ENCODE peak calls at places on chromosomes 7 and 10, in five cellular contexts. C, Z, K, X and S are unnamed samples.

GRCh38 chr7:93914581-93915066 is 6.9 kb upstream of the GNG11 start:
- DNase-seq in C (no peak), Z (peak), K (no peak), X (no peak), S (no peak)

GRCh38 chr7:936131-937054 is 18.1 kb downstream of the ADAP1 start:
- DNase-seq in Z (peak), X (no peak), K (peak), C (no peak), S (peak)

GRCh38 chr7:22487978-22488642 is 11.9 kb downstream of the STEAP1B start:
- DNase-seq in X (no peak), C (no peak), K (no peak), Z (no peak), S (no peak)

GRCh38 chr7:37341033-37341630 is 107.5 kb downstream of the ELMO1 start:
- DNase-seq in Z (no peak), C (no peak), X (no peak), K (no peak), S (no peak)

GRCh38 chr7:118352854-118353453 is 128.4 kb downstream of the ANKRD7 start:
- DNase-seq in C (no peak), K (no peak), X (no peak), Z (peak), S (no peak)

GRCh38 chr7:67753891-67754290 is 757.3 kb downstream of the TYW1 start:
- DNase-seq in C (no peak), X (no peak), Z (no peak), K (no peak), S (no peak)

GRCh38 chr10:106285199-106285598 is 879.3 kb downstream of the SORCS1 start:
- DNase-seq in Z (peak), X (no peak), C (no peak), K (peak), S (no peak)

GRCh38 chr7:70477051-70478010 is 654.6 kb upstream of the GALNT17 start:
- DNase-seq in X (no peak), C (no peak), K (no peak), Z (peak), S (peak)

GRCh38 chr10:123203393-123204126 is 49.4 kb downstream of the BUB3 start:
- DNase-seq in Z (no peak), X (no peak), C (no peak), K (no peak), S (no peak)

GRCh38 chr7:99232082-99232770 is 24.3 kb upstream of the KPNA7 start:
- DNase-seq in X (no peak), Z (no peak), K (no peak), C (no peak), S (no peak)

GRCh38 chr10:85124592-85124991 is 796.2 kb downstream of the CCSER2 start:
- DNase-seq in Z (no peak), C (no peak), X (no peak), K (no peak), S (peak)

GRCh38 chr7:31549621-31550020 is 35.7 kb downstream of the ITPRID1 start:
- DNase-seq in X (no peak), K (no peak), C (no peak), Z (no peak), S (no peak)

GRCh38 chr10:36669615-36670325 is 455.6 kb upstream of the ANKRD30A start:
- DNase-seq in K (no peak), C (no peak), Z (no peak), X (no peak), S (peak)

GRCh38 chr10:5076615-5077014 is 17.6 kb upstream of the AKR1C3 start:
- DNase-seq in K (no peak), C (no peak), Z (no peak), X (no peak), S (peak)

GRCh38 chr10:125631806-125632205 is 51.2 kb downstream of the TEX36 start:
- DNase-seq in K (no peak), Z (no peak), C (no peak), X (no peak), S (no peak)

GRCh38 chr7:82194011-82194410 is 249.6 kb downstream of the CACNA2D1 start:
- DNase-seq in X (no peak), K (peak), Z (peak), C (no peak), S (peak)

GRCh38 chr10:3749597-3750351 is 35.2 kb downstream of the KLF6 start:
- DNase-seq in Z (peak), K (peak), X (no peak), C (peak), S (no peak)

GRCh38 chr7:20267482-20267881 is 50.3 kb upstream of the MACC1 start:
- DNase-seq in X (no peak), C (no peak), Z (peak), K (no peak), S (no peak)

GRCh38 chr7:7789551-7789988 is 71.2 kb upstream of the RPA3 start:
- DNase-seq in Z (no peak), K (no peak), C (no peak), X (no peak), S (no peak)

GRCh38 chr7:103106336-103107070 is 31.6 kb downstream of the ARMC10 start:
- DNase-seq in X (no peak), Z (peak), C (no peak), K (no peak), S (no peak)